ENCODE peak calls at places on chromosomes 7 and 10, in eight cellular contexts. F is GM23248, Z is PC-3, V is hepatocyte, I is SK-N-SH, X is GM23338, T is Karpas-422, Y is OCI-LY7. D is an unnamed sample. For H3K9me2, the result is how much of the 10 kb centered on the place peaks cover.

GRCh38 chr7:140534743-140535142 is 55.4 kb upstream of the MKRN1 start:
- DNase-seq in F (peak), Z (no peak), V (no peak), I (no peak), X (no peak), T (no peak), Y (no peak), D (no peak)

GRCh38 chr10:105243825-105244224 is 602.7 kb downstream of the SORCS3 start:
- DNase-seq in F (no peak), Z (no peak), V (no peak), I (no peak), X (no peak), T (no peak), Y (no peak), D (no peak)

GRCh38 chr7:129073738-129074137 is 18.8 kb upstream of the TNPO3 start:
- DNase-seq in F (no peak), Z (no peak), V (no peak), I (no peak), X (no peak), T (no peak), Y (no peak), D (no peak)

GRCh38 chr10:70555371-70555770 is 47.2 kb downstream of the PRF1 start:
- DNase-seq in F (no peak), Z (no peak), V (no peak), I (no peak), X (no peak), T (no peak), Y (no peak), D (no peak)

GRCh38 chr10:101897633-101898032 is 54.0 kb upstream of the KCNIP2 start:
- DNase-seq in F (peak), Z (peak), V (peak), I (peak), X (no peak), T (no peak), Y (no peak), D (no peak)

GRCh38 chr7:143978585-143978984 is 21.5 kb upstream of the OR6B1 start:
- DNase-seq in F (peak), Z (peak), V (no peak), I (no peak), X (no peak), T (no peak), Y (no peak), D (no peak)

GRCh38 chr10:112716924-112717348 is 233.1 kb upstream of the TCF7L2 start:
- DNase-seq in F (peak), Z (peak), V (peak), I (no peak), X (no peak), T (no peak), Y (no peak), D (no peak)

GRCh38 chr7:24025094-24025493 is 258.9 kb upstream of the NPY start:
- DNase-seq in F (peak), Z (peak), V (no peak), I (no peak), X (peak), T (no peak), Y (no peak), D (no peak)

GRCh38 chr10:91159254-91159783 is 61.1 kb upstream of the PCGF5 start:
- DNase-seq in F (peak), Z (no peak), V (no peak), I (no peak), X (no peak), T (no peak), Y (no peak), D (no peak)

DNA sequence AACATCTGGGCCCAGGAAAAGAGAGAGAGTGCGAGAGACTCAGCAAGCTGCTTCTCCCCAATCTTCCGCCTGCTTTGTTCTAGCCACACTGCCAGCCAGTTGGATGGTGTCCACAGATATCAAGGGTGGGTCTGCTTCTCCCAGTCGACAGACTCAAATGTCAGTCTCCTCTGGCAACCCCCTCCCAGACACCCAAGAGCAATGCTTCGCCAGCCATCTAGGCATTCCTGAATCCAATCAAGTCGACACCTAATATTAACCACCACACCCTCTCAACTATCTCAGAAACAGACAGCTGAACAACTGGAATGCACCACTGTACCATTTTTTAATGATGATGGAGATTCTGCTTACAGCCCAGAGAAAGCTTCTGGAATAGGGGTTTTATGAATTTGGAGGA is 57.1 kb downstream of the FAM107B start:
- DNase-seq in F (no peak), Z (no peak), V (no peak), I (no peak), X (no peak), T (no peak), Y (no peak), D (no peak)
- H3K27ac ChIP-seq in F (no peak), Z (no peak), V (no peak), I (no peak), X (no peak), T (no peak), Y (no peak), D (no peak)

GRCh38 chr7:2680256-2680655 is 7.7 kb upstream of the AMZ1 start:
- DNase-seq in F (no peak), Z (no peak), V (no peak), I (no peak), X (no peak), T (no peak), Y (no peak), D (no peak)
- H2AFZ ChIP-seq in F (no peak), Z (no peak), V (no peak), I (no peak), X (no peak), T (no peak), Y (no peak), D (peak)

GRCh38 chr7:142001163-142001874 is 5.6 kb downstream of the MGAM start:
- DNase-seq in F (peak), Z (peak), V (peak), I (no peak), X (no peak), T (peak), Y (no peak), D (no peak)
- H3K9me2 ChIP-seq in F (under half), Z (under half), V (under half), I (under half), X (under half), T (under half), Y (under half), D (under half)

GRCh38 chr7:35365523-35365922 is 111.6 kb upstream of the TBX20 start:
- DNase-seq in F (no peak), Z (no peak), V (no peak), I (no peak), X (no peak), T (no peak), Y (peak), D (no peak)
- H3K27ac ChIP-seq in F (no peak), Z (no peak), V (no peak), I (no peak), X (no peak), T (no peak), Y (no peak), D (no peak)

GRCh38 chr10:59706851-59707797 is 2.5 kb downstream of the SLC16A9 start:
- DNase-seq in F (no peak), Z (no peak), V (no peak), I (no peak), X (no peak), T (no peak), Y (no peak), D (no peak)
- H2AFZ ChIP-seq in F (no peak), Z (no peak), V (no peak), I (no peak), X (no peak), T (no peak), Y (no peak), D (no peak)

GRCh38 chr7:76149847-76150691 is 51.6 kb upstream of the SRRM3 start:
- DNase-seq in F (no peak), Z (no peak), V (no peak), I (peak), X (peak), T (no peak), Y (no peak), D (no peak)
- H3K9me2 ChIP-seq in F (under half), Z (under half), V (under half), I (under half), X (under half), T (under half), Y (under half), D (under half)

DNA sequence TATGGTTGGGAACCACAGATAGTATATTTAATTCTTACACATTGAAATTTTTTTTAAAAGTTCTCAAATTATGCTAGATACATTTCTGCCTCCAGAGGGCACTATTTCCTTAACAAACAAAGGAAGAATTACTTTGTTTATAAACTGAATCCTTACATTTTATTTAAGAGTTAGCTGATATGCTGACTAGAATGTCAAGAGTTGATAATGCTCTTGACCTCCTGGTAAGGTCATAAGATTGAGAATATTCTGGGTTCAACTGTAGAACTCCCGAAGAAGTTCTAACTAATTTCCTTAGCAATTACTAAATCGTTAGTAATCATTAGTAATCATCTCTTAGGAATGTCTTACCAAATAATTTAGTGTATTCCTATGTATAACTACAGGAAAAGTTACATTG is 95.3 kb upstream of the CYP26C1 start:
- DNase-seq in F (peak), Z (peak), V (peak), I (peak), X (peak), T (peak), Y (peak), D (peak)
- H3K27ac ChIP-seq in F (peak), Z (no peak), V (no peak), I (peak), X (no peak), T (no peak), Y (no peak), D (no peak)

GRCh38 chr10:73937333-73938020 is 26.5 kb downstream of the PLAU start:
- DNase-seq in F (no peak), Z (peak), V (no peak), I (no peak), X (no peak), T (no peak), Y (no peak), D (no peak)
- H2AFZ ChIP-seq in F (peak), Z (peak), V (no peak), I (peak), X (peak), T (no peak), Y (no peak), D (no peak)

D was measured in MM.1S.